ENCODE peak calls at places on chromosomes 6 and 20, in eight cellular contexts. One of them, this sample, is unnamed.

GRCh38 chr6:142842423-142843261 is 102.3 kb downstream of the HIVEP2 start:
- DNase-seq in heart right ventricle: no peak
- DNase-seq in MM.1S: peak
- DNase-seq in foreskin fibroblast: no peak
- DNase-seq in lung: no peak
- DNase-seq in CD8-positive, alpha-beta T cell: no peak
- DNase-seq in psoas muscle: no peak
- DNase-seq in fibroblast of lung: peak
- DNase-seq in this sample: peak

GRCh38 chr20:56781108-56781739 is 152.1 kb downstream of the TFAP2C start:
- DNase-seq in heart right ventricle: no peak
- DNase-seq in MM.1S: no peak
- DNase-seq in foreskin fibroblast: no peak
- DNase-seq in lung: peak
- DNase-seq in CD8-positive, alpha-beta T cell: no peak
- DNase-seq in psoas muscle: peak
- DNase-seq in fibroblast of lung: peak
- DNase-seq in this sample: no peak

GRCh38 chr6:107108201-107108890 is 7.0 kb downstream of the BEND3 start:
- DNase-seq in heart right ventricle: no peak
- DNase-seq in MM.1S: no peak
- DNase-seq in foreskin fibroblast: no peak
- DNase-seq in lung: no peak
- DNase-seq in CD8-positive, alpha-beta T cell: no peak
- DNase-seq in psoas muscle: no peak
- DNase-seq in fibroblast of lung: peak
- DNase-seq in this sample: no peak

GRCh38 chr20:30811896-30812671 is 445.4 kb upstream of the DEFB115 start:
- DNase-seq in heart right ventricle: no peak
- DNase-seq in MM.1S: no peak
- DNase-seq in foreskin fibroblast: peak
- DNase-seq in lung: peak
- DNase-seq in CD8-positive, alpha-beta T cell: no peak
- DNase-seq in psoas muscle: no peak
- DNase-seq in fibroblast of lung: peak
- DNase-seq in this sample: peak

GRCh38 chr20:62543470-62544302 is 67.9 kb upstream of the GATA5 start:
- DNase-seq in heart right ventricle: no peak
- DNase-seq in MM.1S: no peak
- DNase-seq in foreskin fibroblast: no peak
- DNase-seq in lung: no peak
- DNase-seq in CD8-positive, alpha-beta T cell: no peak
- DNase-seq in psoas muscle: no peak
- DNase-seq in fibroblast of lung: no peak
- DNase-seq in this sample: no peak

GRCh38 chr6:150078788-150079187 is 9.9 kb upstream of the ULBP3 start:
- DNase-seq in heart right ventricle: no peak
- DNase-seq in MM.1S: no peak
- DNase-seq in foreskin fibroblast: no peak
- DNase-seq in lung: no peak
- DNase-seq in CD8-positive, alpha-beta T cell: no peak
- DNase-seq in psoas muscle: no peak
- DNase-seq in fibroblast of lung: peak
- DNase-seq in this sample: no peak

GRCh38 chr20:23079926-23080325 is 6.2 kb downstream of the CD93 start:
- DNase-seq in heart right ventricle: no peak
- DNase-seq in MM.1S: no peak
- DNase-seq in foreskin fibroblast: no peak
- DNase-seq in lung: no peak
- DNase-seq in CD8-positive, alpha-beta T cell: no peak
- DNase-seq in psoas muscle: no peak
- DNase-seq in fibroblast of lung: no peak
- DNase-seq in this sample: no peak

GRCh38 chr6:137879885-137880430 is 12.9 kb downstream of the TNFAIP3 start:
- DNase-seq in heart right ventricle: no peak
- DNase-seq in MM.1S: no peak
- DNase-seq in foreskin fibroblast: no peak
- DNase-seq in lung: no peak
- DNase-seq in CD8-positive, alpha-beta T cell: no peak
- DNase-seq in psoas muscle: no peak
- DNase-seq in fibroblast of lung: no peak
- DNase-seq in this sample: no peak

GRCh38 chr6:31559958-31560696 is 12.0 kb upstream of the LTA start:
- DNase-seq in heart right ventricle: peak
- DNase-seq in MM.1S: peak
- DNase-seq in foreskin fibroblast: peak
- DNase-seq in lung: peak
- DNase-seq in CD8-positive, alpha-beta T cell: no peak
- DNase-seq in psoas muscle: peak
- DNase-seq in fibroblast of lung: peak
- DNase-seq in this sample: peak

GRCh38 chr20:1524004-1524403 is 32.8 kb upstream of the SIRPB2 start:
- DNase-seq in heart right ventricle: no peak
- DNase-seq in MM.1S: peak
- DNase-seq in foreskin fibroblast: no peak
- DNase-seq in lung: no peak
- DNase-seq in CD8-positive, alpha-beta T cell: no peak
- DNase-seq in psoas muscle: no peak
- DNase-seq in fibroblast of lung: no peak
- DNase-seq in this sample: no peak

GRCh38 chr6:121896363-121896762 is 460.9 kb downstream of the GJA1 start:
- DNase-seq in heart right ventricle: no peak
- DNase-seq in MM.1S: no peak
- DNase-seq in foreskin fibroblast: no peak
- DNase-seq in lung: no peak
- DNase-seq in CD8-positive, alpha-beta T cell: no peak
- DNase-seq in psoas muscle: no peak
- DNase-seq in fibroblast of lung: peak
- DNase-seq in this sample: no peak

GRCh38 chr6:138979365-138979764 is 8.7 kb downstream of the REPS1 start:
- DNase-seq in heart right ventricle: no peak
- DNase-seq in MM.1S: no peak
- DNase-seq in foreskin fibroblast: peak
- DNase-seq in lung: no peak
- DNase-seq in CD8-positive, alpha-beta T cell: no peak
- DNase-seq in psoas muscle: no peak
- DNase-seq in fibroblast of lung: no peak
- DNase-seq in this sample: no peak

GRCh38 chr6:11439017-11439420 is 98.5 kb upstream of the TMEM170B start:
- DNase-seq in heart right ventricle: no peak
- DNase-seq in MM.1S: no peak
- DNase-seq in foreskin fibroblast: no peak
- DNase-seq in lung: no peak
- DNase-seq in CD8-positive, alpha-beta T cell: no peak
- DNase-seq in psoas muscle: no peak
- DNase-seq in fibroblast of lung: no peak
- DNase-seq in this sample: no peak

GRCh38 chr20:3235661-3236324 is 3.2 kb downstream of the SLC4A11 start:
- DNase-seq in heart right ventricle: no peak
- DNase-seq in MM.1S: no peak
- DNase-seq in foreskin fibroblast: no peak
- DNase-seq in lung: no peak
- DNase-seq in CD8-positive, alpha-beta T cell: no peak
- DNase-seq in psoas muscle: no peak
- DNase-seq in fibroblast of lung: peak
- DNase-seq in this sample: peak

GRCh38 chr6:148240866-148241477 is 101.7 kb upstream of the SASH1 start:
- DNase-seq in heart right ventricle: no peak
- DNase-seq in MM.1S: no peak
- DNase-seq in foreskin fibroblast: no peak
- DNase-seq in lung: no peak
- DNase-seq in CD8-positive, alpha-beta T cell: no peak
- DNase-seq in psoas muscle: no peak
- DNase-seq in fibroblast of lung: peak
- DNase-seq in this sample: no peak

GRCh38 chr20:199996-200395 is 10.5 kb upstream of the DEFB128 start:
- DNase-seq in heart right ventricle: no peak
- DNase-seq in MM.1S: no peak
- DNase-seq in foreskin fibroblast: no peak
- DNase-seq in lung: no peak
- DNase-seq in CD8-positive, alpha-beta T cell: no peak
- DNase-seq in psoas muscle: no peak
- DNase-seq in fibroblast of lung: peak
- DNase-seq in this sample: no peak

GRCh38 chr20:44731657-44732056 is 14.0 kb upstream of the KCNK15 start:
- DNase-seq in heart right ventricle: no peak
- DNase-seq in MM.1S: no peak
- DNase-seq in foreskin fibroblast: no peak
- DNase-seq in lung: no peak
- DNase-seq in CD8-positive, alpha-beta T cell: no peak
- DNase-seq in psoas muscle: no peak
- DNase-seq in fibroblast of lung: no peak
- DNase-seq in this sample: no peak

GRCh38 chr6:1605822-1606532 is 3.7 kb upstream of the FOXC1 start:
- DNase-seq in heart right ventricle: no peak
- DNase-seq in MM.1S: no peak
- DNase-seq in foreskin fibroblast: no peak
- DNase-seq in lung: no peak
- DNase-seq in CD8-positive, alpha-beta T cell: no peak
- DNase-seq in psoas muscle: no peak
- DNase-seq in fibroblast of lung: no peak
- DNase-seq in this sample: no peak

GRCh38 chr6:111938710-111939109 is 65.5 kb upstream of the FYN start:
- DNase-seq in heart right ventricle: no peak
- DNase-seq in MM.1S: no peak
- DNase-seq in foreskin fibroblast: peak
- DNase-seq in lung: no peak
- DNase-seq in CD8-positive, alpha-beta T cell: no peak
- DNase-seq in psoas muscle: no peak
- DNase-seq in fibroblast of lung: peak
- DNase-seq in this sample: no peak

GRCh38 chr6:110930795-110931194 is 27.7 kb upstream of the GTF3C6 start:
- DNase-seq in heart right ventricle: no peak
- DNase-seq in MM.1S: no peak
- DNase-seq in foreskin fibroblast: no peak
- DNase-seq in lung: no peak
- DNase-seq in CD8-positive, alpha-beta T cell: no peak
- DNase-seq in psoas muscle: no peak
- DNase-seq in fibroblast of lung: no peak
- DNase-seq in this sample: no peak

DNA sequence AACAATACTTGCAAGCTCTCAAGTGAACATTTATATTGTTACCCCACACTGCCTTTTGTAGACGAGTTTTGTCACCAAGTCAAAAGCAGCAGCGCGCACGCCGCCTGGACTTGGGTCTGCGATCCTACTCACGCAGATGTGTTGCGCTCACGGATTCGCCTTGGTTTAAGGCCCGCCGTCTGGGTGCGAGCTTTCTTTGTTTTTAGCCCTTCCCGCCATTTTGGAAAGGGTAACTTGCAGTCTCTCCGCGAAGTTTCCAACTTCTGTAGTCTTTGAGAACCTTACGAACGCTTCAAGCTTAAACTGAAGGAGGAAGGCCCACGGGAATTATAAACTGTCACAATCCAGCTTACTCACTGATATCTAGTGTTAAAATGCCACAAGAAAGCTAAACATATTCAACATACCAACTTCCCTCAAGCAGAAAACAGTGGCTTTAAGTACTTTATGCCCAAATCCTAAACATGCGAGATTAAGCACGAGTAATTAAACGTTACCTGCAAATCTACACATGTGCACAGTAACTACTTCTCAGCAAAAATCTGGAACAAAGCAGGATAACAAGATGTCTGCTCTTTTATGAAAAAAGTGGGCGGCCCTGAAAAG is 80.4 kb upstream of the BTN3A2 start:
- DNase-seq in heart right ventricle: peak
- DNase-seq in MM.1S: peak
- DNase-seq in foreskin fibroblast: no peak
- DNase-seq in lung: peak
- DNase-seq in CD8-positive, alpha-beta T cell: peak
- DNase-seq in psoas muscle: peak
- DNase-seq in fibroblast of lung: peak
- DNase-seq in this sample: peak
- H3K4me3 ChIP-seq in heart right ventricle: peak
- H3K4me3 ChIP-seq in MM.1S: peak
- H3K4me3 ChIP-seq in foreskin fibroblast: peak
- H3K4me3 ChIP-seq in lung: peak
- H3K4me3 ChIP-seq in CD8-positive, alpha-beta T cell: peak
- H3K4me3 ChIP-seq in psoas muscle: peak
- H3K4me3 ChIP-seq in fibroblast of lung: peak
- H3K4me3 ChIP-seq in this sample: peak

GRCh38 chr6:151624481-151624880 is 130.7 kb downstream of the CCDC170 start:
- DNase-seq in heart right ventricle: no peak
- DNase-seq in MM.1S: no peak
- DNase-seq in foreskin fibroblast: no peak
- DNase-seq in lung: no peak
- DNase-seq in CD8-positive, alpha-beta T cell: no peak
- DNase-seq in psoas muscle: no peak
- DNase-seq in fibroblast of lung: no peak
- DNase-seq in this sample: no peak
- TF ChIP-seq CTCF in heart right ventricle: no peak
- TF ChIP-seq CTCF in MM.1S: no peak
- TF ChIP-seq CTCF in foreskin fibroblast: no peak
- TF ChIP-seq CTCF in lung: no peak
- TF ChIP-seq CTCF in CD8-positive, alpha-beta T cell: no peak
- TF ChIP-seq CTCF in psoas muscle: no peak
- TF ChIP-seq CTCF in fibroblast of lung: no peak
- TF ChIP-seq CTCF in this sample: no peak

DNA sequence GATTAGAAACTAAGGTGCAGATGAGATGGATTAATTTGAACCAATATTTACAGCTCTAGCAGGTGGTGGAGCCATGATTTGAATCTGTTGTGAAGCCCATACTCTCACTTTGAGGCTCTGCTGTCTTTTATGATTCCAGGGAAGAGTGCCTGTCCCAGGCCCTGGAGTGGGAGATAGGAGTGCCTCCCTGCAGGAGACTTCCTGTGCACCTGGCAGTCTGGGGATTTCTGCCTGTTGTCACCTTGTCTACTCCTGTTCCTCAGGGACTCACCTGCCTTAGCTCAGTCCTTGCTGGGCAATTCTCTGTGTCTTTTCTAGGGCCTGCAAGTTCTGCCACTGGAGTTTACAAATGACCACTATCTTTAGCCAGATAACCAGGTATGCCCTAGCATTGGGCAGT is 46.3 kb downstream of the SCAND1 start:
- DNase-seq in heart right ventricle: no peak
- DNase-seq in MM.1S: no peak
- DNase-seq in foreskin fibroblast: no peak
- DNase-seq in lung: no peak
- DNase-seq in CD8-positive, alpha-beta T cell: no peak
- DNase-seq in psoas muscle: no peak
- DNase-seq in fibroblast of lung: no peak
- DNase-seq in this sample: no peak
- H3K4me3 ChIP-seq in heart right ventricle: no peak
- H3K4me3 ChIP-seq in MM.1S: no peak
- H3K4me3 ChIP-seq in foreskin fibroblast: no peak
- H3K4me3 ChIP-seq in lung: no peak
- H3K4me3 ChIP-seq in CD8-positive, alpha-beta T cell: no peak
- H3K4me3 ChIP-seq in psoas muscle: no peak
- H3K4me3 ChIP-seq in fibroblast of lung: no peak
- H3K4me3 ChIP-seq in this sample: no peak

DNA sequence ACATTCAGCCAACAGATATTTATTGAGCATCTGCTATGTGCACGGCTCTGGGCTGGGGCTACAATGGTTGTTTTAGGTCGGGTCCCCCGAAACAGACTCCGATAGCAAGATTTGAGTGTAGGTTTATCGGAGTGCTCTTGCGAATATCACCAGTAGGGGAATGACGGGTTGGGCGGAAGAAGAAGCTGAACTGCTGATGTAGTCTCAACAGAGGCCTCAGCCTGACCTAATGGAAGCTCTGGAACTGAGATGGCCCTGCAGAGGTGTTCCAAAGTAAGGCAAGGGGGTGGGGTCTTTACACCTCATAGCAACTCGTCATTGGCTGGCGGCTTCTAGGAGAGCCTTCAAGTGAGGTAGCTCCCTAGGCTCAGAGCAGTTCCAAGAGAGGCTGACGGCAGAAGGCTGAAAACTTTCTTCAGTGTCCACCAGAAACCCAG is 1.1 kb downstream of the L3MBTL1 start:
- DNase-seq in heart right ventricle: no peak
- DNase-seq in MM.1S: no peak
- DNase-seq in foreskin fibroblast: no peak
- DNase-seq in lung: no peak
- DNase-seq in CD8-positive, alpha-beta T cell: no peak
- DNase-seq in psoas muscle: no peak
- DNase-seq in fibroblast of lung: no peak
- DNase-seq in this sample: no peak
- TF ChIP-seq CTCF in heart right ventricle: no peak
- TF ChIP-seq CTCF in MM.1S: no peak
- TF ChIP-seq CTCF in foreskin fibroblast: no peak
- TF ChIP-seq CTCF in lung: no peak
- TF ChIP-seq CTCF in CD8-positive, alpha-beta T cell: no peak
- TF ChIP-seq CTCF in psoas muscle: no peak
- TF ChIP-seq CTCF in fibroblast of lung: no peak
- TF ChIP-seq CTCF in this sample: no peak

This sample was measured in GM12864.